ENCODE peak calls at places on chromosomes 4 and X, in eight cellular contexts. A is uterus, E is HCT116, S is cardiac muscle cell, U is adrenal gland, B is heart right ventricle, W is endodermal cell, Q is Panc1. F is an unnamed sample.

GRCh38 chr4:159434496-159435241 is 331.8 kb downstream of the RAPGEF2 start:
- DNase-seq in A (no peak), E (no peak), S (peak), U (no peak), B (no peak), W (no peak), Q (no peak), F (no peak)

GRCh38 chrX:86910027-86910426 is 607.6 kb upstream of the KLHL4 start:
- DNase-seq in A (no peak), E (no peak), S (no peak), U (no peak), B (no peak), W (no peak), Q (no peak), F (no peak)

GRCh38 chr4:109302366-109303140 is at the start of gene COL25A1:
- DNase-seq in A (peak), E (no peak), S (peak), U (peak), B (peak), W (peak), Q (no peak), F (peak)

GRCh38 chrX:24963823-24964222 is 51.9 kb downstream of the ARX start:
- DNase-seq in A (no peak), E (no peak), S (no peak), U (no peak), B (no peak), W (peak), Q (no peak), F (no peak)

GRCh38 chr4:7845493-7846124 is 94.1 kb downstream of the AFAP1 start:
- DNase-seq in A (no peak), E (no peak), S (no peak), U (no peak), B (no peak), W (peak), Q (no peak), F (no peak)

GRCh38 chrX:73850124-73851013 is 287.4 kb downstream of the CHIC1 start:
- DNase-seq in A (peak), E (peak), S (peak), U (peak), B (no peak), W (peak), Q (no peak), F (peak)

GRCh38 chr4:184444953-184445309 is 29.4 kb downstream of the IRF2 start:
- DNase-seq in A (no peak), E (no peak), S (no peak), U (peak), B (no peak), W (no peak), Q (no peak), F (peak)

GRCh38 chr4:186137193-186137792 is 32.8 kb downstream of the FAM149A start:
- DNase-seq in A (no peak), E (peak), S (peak), U (no peak), B (no peak), W (no peak), Q (no peak), F (no peak)

GRCh38 chr4:137267024-137267423 is 265.3 kb downstream of the PCDH18 start:
- DNase-seq in A (no peak), E (no peak), S (peak), U (no peak), B (no peak), W (no peak), Q (no peak), F (no peak)

GRCh38 chr4:161546902-161547301 is 616.9 kb downstream of the FSTL5 start:
- DNase-seq in A (no peak), E (no peak), S (peak), U (no peak), B (no peak), W (no peak), Q (no peak), F (no peak)

GRCh38 chr4:173516621-173517612 is 13.1 kb downstream of the HAND2 start:
- DNase-seq in A (peak), E (no peak), S (peak), U (no peak), B (no peak), W (peak), Q (no peak), F (no peak)

GRCh38 chrX:41602946-41603345 is 85.8 kb upstream of the GPR34 start:
- DNase-seq in A (no peak), E (no peak), S (peak), U (no peak), B (no peak), W (no peak), Q (no peak), F (no peak)

GRCh38 chrX:19410259-19410658 is 66.5 kb downstream of the PDHA1 start:
- DNase-seq in A (no peak), E (no peak), S (no peak), U (no peak), B (no peak), W (no peak), Q (no peak), F (no peak)

GRCh38 chr4:60759518-60760245 is 440.4 kb upstream of the ADGRL3 start:
- DNase-seq in A (no peak), E (no peak), S (no peak), U (no peak), B (no peak), W (no peak), Q (no peak), F (no peak)

GRCh38 chrX:21932277-21932996 is 8.1 kb upstream of the SMS start:
- DNase-seq in A (no peak), E (no peak), S (peak), U (peak), B (no peak), W (peak), Q (peak), F (no peak)

GRCh38 chr4:122234686-122235085 is 82.6 kb downstream of the BLTP1 start:
- DNase-seq in A (no peak), E (no peak), S (no peak), U (no peak), B (no peak), W (no peak), Q (no peak), F (no peak)

GRCh38 chr4:113958766-113959540 is 20.5 kb downstream of the ARSJ start:
- DNase-seq in A (no peak), E (peak), S (peak), U (no peak), B (no peak), W (no peak), Q (peak), F (no peak)

GRCh38 chr4:107877361-107877760 is 52.6 kb downstream of the SGMS2 start:
- DNase-seq in A (no peak), E (no peak), S (no peak), U (no peak), B (no peak), W (no peak), Q (no peak), F (no peak)

GRCh38 chr4:104983615-104984179 is 163.0 kb upstream of the TET2 start:
- DNase-seq in A (no peak), E (no peak), S (no peak), U (no peak), B (no peak), W (no peak), Q (no peak), F (no peak)

GRCh38 chr4:8165374-8165896 is 6.8 kb upstream of the ABLIM2 start:
- DNase-seq in A (no peak), E (no peak), S (no peak), U (no peak), B (no peak), W (no peak), Q (no peak), F (no peak)

GRCh38 chr4:127247293-127247952 is 385.3 kb upstream of the INTU start:
- DNase-seq in A (no peak), E (no peak), S (no peak), U (no peak), B (no peak), W (no peak), Q (no peak), F (no peak)

GRCh38 chrX:109347618-109348017 is 134.3 kb downstream of the GUCY2F start:
- DNase-seq in A (no peak), E (peak), S (peak), U (no peak), B (no peak), W (peak), Q (no peak), F (no peak)

GRCh38 chr4:41683321-41683720 is 65.2 kb downstream of the PHOX2B start:
- DNase-seq in A (no peak), E (no peak), S (no peak), U (no peak), B (no peak), W (no peak), Q (no peak), F (no peak)

GRCh38 chr4:94076498-94076897 is 131.2 kb upstream of the SMARCAD1 start:
- DNase-seq in A (no peak), E (no peak), S (no peak), U (no peak), B (no peak), W (no peak), Q (no peak), F (no peak)

GRCh38 chr4:184983660-184984356 is 34.5 kb upstream of the HELT start:
- DNase-seq in A (peak), E (peak), S (peak), U (peak), B (peak), W (peak), Q (no peak), F (peak)

GRCh38 chr4:33996075-33996718 is 2248.1 kb downstream of the ARAP2 start:
- DNase-seq in A (no peak), E (no peak), S (no peak), U (no peak), B (no peak), W (no peak), Q (no peak), F (no peak)

GRCh38 chrX:41236629-41237028 is 97.3 kb upstream of the DDX3X start:
- DNase-seq in A (no peak), E (no peak), S (no peak), U (no peak), B (no peak), W (no peak), Q (no peak), F (no peak)

GRCh38 chr4:3369781-3370660 is 71.7 kb upstream of the HGFAC start:
- DNase-seq in A (peak), E (no peak), S (peak), U (no peak), B (peak), W (peak), Q (no peak), F (no peak)

GRCh38 chr4:168924648-168925047 is 85.4 kb downstream of the CBR4 start:
- DNase-seq in A (no peak), E (no peak), S (no peak), U (no peak), B (no peak), W (no peak), Q (no peak), F (no peak)

GRCh38 chrX:1676866-1677265 is 62.0 kb downstream of the ASMT start:
- DNase-seq in A (no peak), E (no peak), S (no peak), U (no peak), B (no peak), W (no peak), Q (no peak), F (no peak)

GRCh38 chr4:169940460-169940859 is 85.7 kb downstream of the MFAP3L start:
- DNase-seq in A (no peak), E (no peak), S (no peak), U (no peak), B (no peak), W (peak), Q (no peak), F (no peak)

GRCh38 chr4:100299441-100299840 is 109.2 kb upstream of the DDIT4L start:
- DNase-seq in A (no peak), E (peak), S (peak), U (no peak), B (no peak), W (no peak), Q (no peak), F (no peak)

GRCh38 chrX:129636175-129636681 is 18.5 kb downstream of the APLN start:
- DNase-seq in A (no peak), E (no peak), S (no peak), U (no peak), B (no peak), W (no peak), Q (no peak), F (peak)

GRCh38 chr4:170025523-170026252 is 507 bp downstream of the MFAP3L start:
- DNase-seq in A (peak), E (no peak), S (peak), U (no peak), B (peak), W (peak), Q (no peak), F (peak)

GRCh38 chrX:24243692-24244091 is 70.2 kb downstream of the SUPT20HL2 start:
- DNase-seq in A (no peak), E (no peak), S (peak), U (no peak), B (no peak), W (no peak), Q (no peak), F (no peak)

GRCh38 chrX:64885850-64886249 is 90.4 kb downstream of the ZC4H2 start:
- DNase-seq in A (no peak), E (peak), S (no peak), U (no peak), B (no peak), W (peak), Q (no peak), F (peak)
- TF ChIP-seq CTCF in A (no peak), E (peak), S (no peak), U (peak), B (peak), W (peak), Q (peak), F (peak)

DNA sequence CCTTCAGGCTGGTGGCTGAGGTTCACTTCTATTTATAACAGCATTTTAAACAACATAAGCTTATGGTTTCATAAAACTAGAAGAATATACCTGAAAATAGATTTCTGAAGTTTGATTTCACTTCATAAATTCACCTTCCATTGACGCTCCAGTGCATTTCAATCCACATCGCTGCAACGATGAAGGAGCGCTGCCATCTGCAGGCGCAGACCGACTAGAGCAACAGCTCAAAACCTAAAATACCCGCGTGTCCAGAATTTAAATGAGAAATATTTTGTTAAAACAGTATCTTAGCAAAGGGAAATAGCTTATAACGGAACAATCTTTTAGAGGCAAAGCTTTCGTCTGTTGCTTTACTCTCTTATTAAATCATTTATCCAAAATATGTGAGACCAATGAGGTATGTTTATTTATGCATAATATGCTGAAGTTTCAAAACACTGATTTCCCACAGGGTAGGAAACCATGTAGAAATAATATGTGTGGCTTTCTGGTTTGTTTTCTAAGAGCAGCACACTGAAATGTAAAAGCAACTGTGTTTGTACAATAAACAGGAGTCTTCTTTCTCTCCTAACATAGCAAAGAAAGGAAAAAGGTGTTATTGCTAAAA is 816.4 kb upstream of the FRG1 start:
- DNase-seq in A (no peak), E (peak), S (peak), U (no peak), B (no peak), W (peak), Q (no peak), F (no peak)
- TF ChIP-seq CTCF in A (no peak), E (peak), S (peak), U (peak), B (peak), W (peak), Q (peak), F (peak)

GRCh38 chrX:29478336-29479069 is 736.9 kb upstream of the MAGEB2 start:
- DNase-seq in A (no peak), E (peak), S (peak), U (peak), B (no peak), W (peak), Q (no peak), F (peak)
- TF ChIP-seq CTCF in A (no peak), E (peak), S (peak), U (peak), B (peak), W (peak), Q (peak), F (peak)

GRCh38 chr4:77415689-77416088 is 189.9 kb upstream of the CXCL13 start:
- DNase-seq in A (no peak), E (no peak), S (no peak), U (no peak), B (no peak), W (no peak), Q (no peak), F (no peak)

GRCh38 chr4:77418333-77418732 is 187.3 kb upstream of the CXCL13 start:
- DNase-seq in A (no peak), E (peak), S (peak), U (no peak), B (no peak), W (peak), Q (no peak), F (peak)
- TF ChIP-seq CTCF in A (no peak), E (peak), S (peak), U (no peak), B (no peak), W (peak), Q (peak), F (no peak)

GRCh38 chr4:43781125-43781524 is 667.5 kb downstream of the KCTD8 start:
- DNase-seq in A (no peak), E (no peak), S (no peak), U (no peak), B (no peak), W (no peak), Q (no peak), F (no peak)

GRCh38 chr4:43778187-43778915 is 670.3 kb downstream of the KCTD8 start:
- DNase-seq in A (no peak), E (no peak), S (no peak), U (no peak), B (no peak), W (no peak), Q (no peak), F (no peak)

DNA sequence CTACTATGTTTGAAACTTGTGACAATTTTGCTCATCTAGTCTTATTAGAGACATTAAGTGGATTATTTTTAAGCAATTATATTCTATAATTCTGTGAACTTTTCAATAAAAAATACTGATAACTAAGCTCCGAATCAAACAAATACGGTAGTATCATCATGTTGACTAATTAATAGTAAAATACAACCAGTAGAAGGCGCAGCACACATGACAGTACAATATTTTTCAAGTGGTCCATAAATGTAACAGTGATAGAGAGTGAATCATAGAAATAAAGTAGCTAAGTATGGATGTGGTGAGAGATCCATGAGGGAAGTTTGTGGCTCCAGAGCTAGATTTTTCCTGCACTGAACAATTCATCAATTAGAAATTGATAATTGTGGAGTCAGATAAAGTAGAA is 666.2 kb downstream of the KCTD8 start:
- DNase-seq in A (no peak), E (no peak), S (no peak), U (no peak), B (no peak), W (no peak), Q (no peak), F (no peak)
- TF ChIP-seq CTCF in A (no peak), E (no peak), S (no peak), U (no peak), B (no peak), W (no peak), Q (peak), F (no peak)

DNA sequence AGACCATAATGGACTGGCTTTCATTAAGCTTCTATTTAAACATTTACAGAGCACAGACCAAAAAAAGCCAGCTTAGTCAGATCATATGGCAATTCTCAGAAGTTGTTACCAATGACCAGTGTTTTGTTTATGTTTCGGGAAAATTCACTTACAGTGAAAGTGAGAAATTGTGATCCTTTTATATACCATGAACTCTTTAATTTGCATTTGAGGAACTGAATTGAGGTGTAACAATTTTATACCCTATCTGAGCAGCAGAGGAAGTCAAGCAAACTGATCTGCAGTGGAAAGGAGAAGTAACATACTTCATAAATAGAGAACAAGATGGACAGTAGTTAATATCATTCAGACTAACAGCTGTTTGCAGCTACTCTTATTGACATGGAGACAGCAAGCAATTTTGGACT is 97.1 kb downstream of the TMA16 start:
- DNase-seq in A (no peak), E (no peak), S (no peak), U (no peak), B (no peak), W (no peak), Q (no peak), F (no peak)
- TF ChIP-seq CTCF in A (no peak), E (no peak), S (no peak), U (no peak), B (no peak), W (no peak), Q (no peak), F (no peak)